ENCODE peak calls at places on chromosomes 12 and 14, in seven cellular contexts. A is effector memory CD4-positive, alpha-beta T cell; G is IMR-90; M is cardiac muscle cell; B is heart right ventricle; Y is Peyer's patch; Z is thoracic aorta. L is an unnamed sample.

GRCh38 chr14:21796912-21797311 is 123.3 kb upstream of the OR4E1 start:
- DNase-seq in G (peak; percentile 1), Y (no peak), B (no peak), A (no peak), Z (no peak), M (peak; percentile 2), L (peak; percentile 0)

GRCh38 chr12:91854725-91855124 is 290.9 kb downstream of the BTG1 start:
- DNase-seq in M (peak; percentile 48), G (peak; percentile 40), B (no peak), Y (no peak), A (no peak), Z (no peak), L (no peak)

GRCh38 chr14:73727181-73727580 is 13.0 kb upstream of the PNMA1 start:
- DNase-seq in M (no peak), A (no peak), G (no peak), B (no peak), Z (no peak), Y (no peak), L (no peak)

GRCh38 chr12:55996201-55996714 is 818 bp upstream of the SUOX start:
- DNase-seq in Z (peak; percentile 25), Y (peak; percentile 60), G (peak; percentile 62), B (peak; percentile 56), A (peak; percentile 35), M (peak; percentile 79), L (peak; percentile 43)

GRCh38 chr14:51780741-51781140 is 79.7 kb upstream of the GNG2 start:
- DNase-seq in M (peak; percentile 45), G (peak; percentile 42), Z (no peak), Y (no peak), B (no peak), A (no peak), L (no peak)

GRCh38 chr12:131894981-131895639 is 688 bp downstream of the ULK1 start:
- DNase-seq in Y (peak; percentile 18), G (no peak), A (no peak), Z (no peak), M (no peak), B (no peak), L (no peak)

GRCh38 chr12:41142376-41142775 is 45.7 kb upstream of the PDZRN4 start:
- DNase-seq in G (no peak), M (no peak), A (no peak), Z (no peak), B (no peak), Y (no peak), L (no peak)

GRCh38 chr12:86006727-86007126 is 132.6 kb downstream of the NTS start:
- DNase-seq in G (no peak), A (no peak), Y (no peak), B (no peak), Z (no peak), M (peak; percentile 5), L (no peak)

GRCh38 chr12:95215925-95216324 is 1.3 kb downstream of the FGD6 start:
- DNase-seq in Y (no peak), A (no peak), Z (no peak), M (peak; percentile 67), G (peak; percentile 75), B (no peak), L (no peak)

GRCh38 chr12:50458606-50459005 is 46.2 kb upstream of the DIP2B start:
- DNase-seq in M (peak; percentile 27), Y (no peak), A (no peak), Z (no peak), B (no peak), G (peak; percentile 47), L (no peak)

GRCh38 chr12:50314629-50315312 is 31.5 kb upstream of the LIMA1 start:
- DNase-seq in Y (no peak), M (peak; percentile 82), B (no peak), G (peak; percentile 80), Z (no peak), A (no peak), L (peak; percentile 13)

GRCh38 chr14:30005114-30005698 is 77.6 kb upstream of the PRKD1 start:
- DNase-seq in B (no peak), Z (no peak), Y (no peak), A (no peak), G (peak; percentile 89), M (peak; percentile 86), L (no peak)

GRCh38 chr14:23566782-23567185 is 807 bp downstream of the AP1G2 start:
- DNase-seq in A (no peak), M (peak; percentile 45), Z (no peak), G (no peak), Y (no peak), B (no peak), L (no peak)

GRCh38 chr12:28574746-28575592 is 384.7 kb downstream of the CCDC91 start:
- DNase-seq in Y (no peak), B (peak; percentile 7), A (no peak), M (no peak), G (no peak), Z (no peak), L (no peak)

GRCh38 chr12:28568709-28569108 is 378.5 kb downstream of the CCDC91 start:
- DNase-seq in A (no peak), M (no peak), G (no peak), Z (no peak), B (no peak), Y (no peak), L (no peak)

GRCh38 chr12:28575593-28576205 is 385.4 kb downstream of the CCDC91 start:
- DNase-seq in A (no peak), B (no peak), G (no peak), Y (no peak), M (no peak), Z (no peak), L (no peak)

GRCh38 chr12:28568083-28568482 is 377.8 kb downstream of the CCDC91 start:
- DNase-seq in Z (no peak), M (peak; percentile 63), G (peak; percentile 95), B (no peak), Y (no peak), A (no peak), L (no peak)

GRCh38 chr12:28569698-28570411 is 379.6 kb downstream of the CCDC91 start:
- DNase-seq in Z (no peak), G (peak; percentile 80), B (no peak), Y (no peak), M (peak; percentile 74), A (no peak), L (no peak)
- H3K27ac ChIP-seq in Z (no peak overlapping the region), G (peak overlapping the region; percentile 86), B (no peak overlapping the region), Y (peak overlapping the region; percentile 34), M (no peak overlapping the region), A (no peak overlapping the region), L (no peak overlapping the region)

GRCh38 chr12:104689630-104690029 is 232.9 kb downstream of the CHST11 start:
- DNase-seq in M (no peak), B (no peak), A (no peak), Z (no peak), Y (no peak), G (no peak), L (no peak)
- H3K4me1 ChIP-seq in M (peaks cover 9% of the 10 kb centered on the region), B (no peaks in the 10 kb centered on the region), A (peaks cover 24% of the 10 kb centered on the region), Z (peaks cover 33% of the 10 kb centered on the region), Y (no peaks in the 10 kb centered on the region), G (no peaks in the 10 kb centered on the region), L (peaks cover 55% of the 10 kb centered on the region)

GRCh38 chr12:31006416-31007152 is 67.1 kb upstream of the DDX11 start:
- DNase-seq in B (no peak), M (no peak), Y (no peak), G (no peak), Z (no peak), A (no peak), L (no peak)

GRCh38 chr12:31008241-31008711 is 65.4 kb upstream of the DDX11 start:
- DNase-seq in A (no peak), G (no peak), M (no peak), Y (no peak), B (no peak), Z (no peak), L (no peak)

GRCh38 chr12:31007153-31007495 is 66.5 kb upstream of the DDX11 start:
- DNase-seq in M (no peak), Z (no peak), G (no peak), Y (no peak), B (no peak), A (no peak), L (no peak)

GRCh38 chr12:31008961-31009840 is 64.5 kb upstream of the DDX11 start:
- DNase-seq in M (no peak), Y (no peak), B (no peak), Z (no peak), A (no peak), G (no peak), L (no peak)

DNA sequence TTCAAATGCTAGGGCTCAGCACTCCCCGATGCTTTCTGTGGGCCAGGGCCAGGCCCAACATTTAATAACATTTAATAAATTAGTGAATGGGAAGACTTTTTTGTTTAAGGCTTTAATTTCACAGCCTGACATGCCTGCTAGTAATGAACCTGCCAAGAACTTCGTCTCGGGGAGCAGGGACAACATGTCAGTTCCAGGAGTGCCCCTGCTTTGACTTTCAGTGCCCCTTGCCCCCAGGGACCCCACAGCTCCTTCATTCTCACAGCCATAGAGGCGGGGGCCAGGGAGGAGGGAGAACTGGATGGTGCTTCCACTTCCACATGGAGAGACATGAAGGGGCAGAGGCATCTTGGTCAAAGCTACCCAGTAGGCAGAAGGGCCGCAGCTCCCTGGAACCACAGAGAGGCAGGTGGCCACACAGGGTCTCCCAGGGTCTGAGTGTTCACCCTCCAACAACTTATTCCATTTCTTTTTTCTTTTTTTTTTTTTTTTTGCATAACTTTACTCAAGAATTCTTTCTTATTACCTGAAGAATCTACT is 66.0 kb upstream of the DDX11 start:
- DNase-seq in A (no peak), M (no peak), Y (no peak), G (no peak), Z (no peak), B (no peak), L (no peak)
- H3K4me3 ChIP-seq in A (no peak overlapping the region), M (no peak overlapping the region), Y (no peak overlapping the region), G (no peak overlapping the region), Z (no peak overlapping the region), B (no peak overlapping the region), L (no peak overlapping the region)

GRCh38 chr14:99251721-99252120 is 20.3 kb downstream of the BCL11B start:
- DNase-seq in A (no peak), Y (no peak), G (no peak), B (no peak), M (no peak), Z (no peak), L (no peak)
- H3K27ac ChIP-seq in A (peak overlapping the region; percentile 97), Y (no peak overlapping the region), G (no peak overlapping the region), B (peak overlapping the region; percentile 80), M (no peak overlapping the region), Z (no peak overlapping the region), L (peak overlapping the region; percentile 17)

DNA sequence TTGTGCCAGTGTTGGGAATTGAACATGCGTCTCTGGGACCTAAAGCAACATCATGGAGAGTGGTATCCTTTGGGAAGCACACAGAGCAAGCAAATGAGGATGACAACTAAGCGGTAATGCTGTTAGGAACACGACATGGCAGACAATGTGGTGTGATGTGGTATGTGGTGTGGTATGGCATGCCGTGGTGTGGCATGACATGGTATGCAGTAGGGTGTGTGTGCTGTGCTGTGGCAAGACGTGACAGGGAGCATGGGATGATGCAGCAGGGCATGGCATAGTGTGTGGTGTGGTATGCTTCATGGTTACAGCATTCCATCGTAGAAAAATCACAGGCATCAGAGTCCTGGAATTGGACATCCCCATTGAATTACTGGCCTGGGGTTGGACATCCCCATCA is 108.7 kb downstream of the RTN1 start:
- DNase-seq in Z (no peak), G (no peak), B (no peak), A (no peak), Y (no peak), M (no peak), L (no peak)
- H3K4me1 ChIP-seq in Z (peaks cover 3% of the 10 kb centered on the region), G (no peaks in the 10 kb centered on the region), B (no peaks in the 10 kb centered on the region), A (no peaks in the 10 kb centered on the region), Y (no peaks in the 10 kb centered on the region), M (no peaks in the 10 kb centered on the region), L (no peaks in the 10 kb centered on the region)